ENCODE peak calls at places on chromosomes 4 and X, in ten cellular contexts. Y, E, S, K, N, T, X, J, L and M are unnamed samples.

GRCh38 chr4:186149872-186150271 is 41.5 kb upstream of the CYP4V2 start:
- DNase-seq in Y (peak; percentile 81), E (peak; percentile 57), S (no peak), K (peak; percentile 93), N (no peak), T (no peak), X (no peak), J (no peak), L (peak; percentile 55), M (peak; percentile 39)

GRCh38 chr4:165207016-165207430 is 338 bp upstream of the KLHL2 start:
- DNase-seq in Y (no peak), E (peak; percentile 47), S (no peak), K (peak; percentile 33), N (no peak), T (no peak), X (no peak), J (no peak), L (peak; percentile 50), M (peak; percentile 16)

GRCh38 chr4:186067757-186068385 is 1.1 kb upstream of the TLR3 start:
- DNase-seq in Y (peak; percentile 55), E (peak; percentile 64), S (no peak), K (peak; percentile 52), N (peak; percentile 75), T (no peak), X (peak; percentile 23), J (no peak), L (peak; percentile 42), M (peak; percentile 58)

GRCh38 chr4:78493731-78494130 is 57.8 kb upstream of the ANXA3 start:
- DNase-seq in Y (no peak), E (no peak), S (no peak), K (no peak), N (no peak), T (no peak), X (no peak), J (no peak), L (no peak), M (no peak)

GRCh38 chr4:32161382-32161781 is 1441.2 kb downstream of the PCDH7 start:
- DNase-seq in Y (no peak), E (no peak), S (no peak), K (no peak), N (no peak), T (no peak), X (no peak), J (no peak), L (no peak), M (peak; percentile 43)

GRCh38 chrX:45068555-45068954 is 132.1 kb downstream of the DIPK2B start:
- DNase-seq in Y (no peak), E (no peak), S (no peak), K (no peak), N (no peak), T (no peak), X (no peak), J (no peak), L (no peak), M (no peak)

GRCh38 chrX:95703696-95704095 is 980.9 kb upstream of the DIAPH2 start:
- DNase-seq in Y (no peak), E (no peak), S (no peak), K (no peak), N (no peak), T (peak; percentile 2), X (no peak), J (no peak), L (no peak), M (no peak)

GRCh38 chr4:37540486-37540885 is 145.7 kb downstream of the RELL1 start:
- DNase-seq in Y (no peak), E (no peak), S (no peak), K (no peak), N (no peak), T (no peak), X (no peak), J (no peak), L (no peak), M (peak; percentile 9)

GRCh38 chr4:119656342-119656741 is 27.7 kb upstream of the PDE5A start:
- DNase-seq in Y (no peak), E (no peak), S (no peak), K (no peak), N (no peak), T (no peak), X (no peak), J (no peak), L (no peak), M (no peak)

GRCh38 chr4:56655209-56655626 is 25.9 kb downstream of the HOPX start:
- DNase-seq in Y (peak; percentile 47), E (peak; percentile 33), S (no peak), K (peak; percentile 50), N (no peak), T (no peak), X (no peak), J (no peak), L (no peak), M (peak; percentile 14)
- H3K27ac ChIP-seq in Y (no peak overlapping the region), E (no peak overlapping the region), S (no peak overlapping the region), K (no peak overlapping the region), N (no peak overlapping the region), T (no peak overlapping the region), X (no peak overlapping the region), J (no peak overlapping the region), L (no peak overlapping the region), M (no peak overlapping the region)

GRCh38 chr4:2275546-2276251 is 13.8 kb upstream of the MXD4 start:
- DNase-seq in Y (peak; percentile 23), E (no peak), S (no peak), K (no peak), N (no peak), T (no peak), X (no peak), J (no peak), L (no peak), M (no peak)
- H3K27ac ChIP-seq in Y (no peak overlapping the region), E (no peak overlapping the region), S (no peak overlapping the region), K (no peak overlapping the region), N (no peak overlapping the region), T (no peak overlapping the region), X (no peak overlapping the region), J (no peak overlapping the region), L (no peak overlapping the region), M (no peak overlapping the region)

GRCh38 chr4:40403079-40403478 is 67.9 kb downstream of the CHRNA9 start:
- DNase-seq in Y (no peak), E (no peak), S (peak; percentile 71), K (no peak), N (peak; percentile 42), T (no peak), X (no peak), J (no peak), L (no peak), M (no peak)

GRCh38 chr4:40405194-40405593 is 70.1 kb downstream of the CHRNA9 start:
- DNase-seq in Y (no peak), E (no peak), S (no peak), K (no peak), N (no peak), T (no peak), X (no peak), J (no peak), L (no peak), M (no peak)

GRCh38 chr4:40401646-40402045 is 66.5 kb downstream of the CHRNA9 start:
- DNase-seq in Y (peak; percentile 29), E (no peak), S (no peak), K (no peak), N (no peak), T (no peak), X (no peak), J (no peak), L (no peak), M (no peak)

GRCh38 chr4:40401096-40401495 is 66.0 kb downstream of the CHRNA9 start:
- DNase-seq in Y (no peak), E (no peak), S (no peak), K (no peak), N (no peak), T (no peak), X (no peak), J (no peak), L (no peak), M (no peak)

GRCh38 chr4:40402556-40402955 is 67.4 kb downstream of the CHRNA9 start:
- DNase-seq in Y (no peak), E (no peak), S (peak; percentile 65), K (no peak), N (no peak), T (no peak), X (no peak), J (no peak), L (no peak), M (peak; percentile 40)
- H3K27ac ChIP-seq in Y (no peak overlapping the region), E (no peak overlapping the region), S (peak overlapping the region; percentile 94), K (no peak overlapping the region), N (no peak overlapping the region), T (no peak overlapping the region), X (no peak overlapping the region), J (no peak overlapping the region), L (no peak overlapping the region), M (no peak overlapping the region)

DNA sequence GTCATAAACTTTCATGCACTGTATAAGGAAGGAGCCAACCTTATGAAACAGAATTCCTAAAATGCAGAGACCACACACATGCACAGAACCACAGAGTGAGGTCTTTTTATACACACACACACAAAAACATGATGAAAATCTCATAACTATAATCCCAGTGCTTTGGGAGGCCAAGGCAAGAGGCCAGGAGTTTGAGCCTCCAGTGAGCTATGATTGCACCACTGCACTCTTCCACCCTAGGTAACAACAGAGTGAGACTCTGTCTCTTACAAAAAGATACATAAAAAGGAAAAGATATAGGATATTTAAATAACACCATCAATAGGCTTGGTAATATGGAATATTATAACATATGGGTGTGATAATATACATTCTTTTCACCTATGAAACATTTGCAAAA is 10.6 kb downstream of the FGA start:
- DNase-seq in Y (no peak), E (no peak), S (no peak), K (no peak), N (no peak), T (no peak), X (no peak), J (no peak), L (no peak), M (no peak)
- H3K27ac ChIP-seq in Y (no peak overlapping the region), E (no peak overlapping the region), S (no peak overlapping the region), K (no peak overlapping the region), N (no peak overlapping the region), T (no peak overlapping the region), X (no peak overlapping the region), J (no peak overlapping the region), L (no peak overlapping the region), M (no peak overlapping the region)